ENCODE peak calls at places on chromosomes 3 and 15, in eight cellular contexts. W is fibroblast of lung, Q is breast epithelium, L is GM23248, Y is PC-3, O is body of pancreas, H is astrocyte, D is ovary. B is an unnamed sample. For H3K4me1, the result is how much of the 10 kb centered on the place peaks cover.

GRCh38 chr15:34810455-34811146 is 15.3 kb upstream of the ACTC1 start:
- DNase-seq in W (peak), D (no peak), H (peak), O (no peak), L (peak), Q (no peak), Y (peak), B (no peak)

GRCh38 chr3:8094415-8094814 is 407.2 kb upstream of the LMCD1 start:
- DNase-seq in Y (no peak), W (no peak), D (no peak), L (no peak), O (no peak), Q (no peak), H (no peak), B (no peak)

GRCh38 chr15:92797168-92798052 is 102.7 kb upstream of the CHD2 start:
- DNase-seq in L (peak), W (peak), H (peak), D (no peak), Y (peak), Q (no peak), O (peak), B (no peak)

GRCh38 chr3:171066216-171066615 is 39.7 kb upstream of the SLC2A2 start:
- DNase-seq in O (no peak), Y (no peak), D (no peak), H (peak), Q (no peak), W (no peak), L (no peak), B (no peak)

GRCh38 chr15:77457619-77458265 is 37.1 kb downstream of the HMG20A start:
- DNase-seq in W (peak), O (no peak), Y (peak), Q (no peak), D (no peak), L (peak), H (peak), B (no peak)

GRCh38 chr15:65862682-65863081 is 6.6 kb upstream of the RAB11A start:
- DNase-seq in D (no peak), W (peak), Y (peak), Q (no peak), O (peak), L (peak), H (peak), B (no peak)

GRCh38 chr15:63173116-63173470 is 15.8 kb upstream of the RPS27L start:
- DNase-seq in W (no peak), L (no peak), Y (no peak), Q (no peak), D (no peak), H (no peak), O (no peak), B (no peak)

GRCh38 chr3:150968341-150968740 is 4.2 kb downstream of the CLRN1 start:
- DNase-seq in O (no peak), H (peak), W (no peak), L (no peak), Q (no peak), Y (no peak), D (no peak), B (no peak)

GRCh38 chr15:60673918-60674558 is 195.1 kb upstream of the ICE2 start:
- DNase-seq in W (peak), D (no peak), Y (peak), H (peak), L (peak), Q (peak), O (peak), B (no peak)

GRCh38 chr15:70855764-70856163 is 1.8 kb upstream of the LARP6 start:
- DNase-seq in W (no peak), D (no peak), Y (no peak), L (peak), Q (no peak), H (no peak), O (no peak), B (no peak)

GRCh38 chr3:109608574-109608973 is 271.2 kb upstream of the DPPA4 start:
- DNase-seq in L (no peak), H (no peak), O (no peak), D (no peak), Q (no peak), Y (no peak), W (no peak), B (no peak)

GRCh38 chr3:13022348-13023250 is 50.6 kb downstream of the IQSEC1 start:
- DNase-seq in L (peak), H (peak), Q (peak), W (peak), D (peak), O (peak), Y (peak), B (peak)

GRCh38 chr3:13020159-13020558 is 53.1 kb downstream of the IQSEC1 start:
- DNase-seq in W (no peak), D (no peak), Q (no peak), Y (no peak), L (no peak), H (no peak), O (no peak), B (no peak)

GRCh38 chr3:13019706-13020105 is 53.5 kb downstream of the IQSEC1 start:
- DNase-seq in L (peak), H (no peak), D (no peak), Y (no peak), Q (no peak), O (no peak), W (no peak), B (no peak)

GRCh38 chr3:13021934-13022265 is 51.3 kb downstream of the IQSEC1 start:
- DNase-seq in Y (no peak), W (no peak), Q (no peak), D (no peak), L (no peak), O (no peak), H (no peak), B (no peak)

GRCh38 chr3:13021141-13021933 is 51.9 kb downstream of the IQSEC1 start:
- DNase-seq in L (peak), H (no peak), Q (no peak), Y (no peak), O (peak), W (no peak), D (no peak), B (peak)
- H3K4me3 ChIP-seq in L (no peak), H (peak), Q (peak), Y (no peak), O (no peak), W (no peak), D (no peak), B (peak)

GRCh38 chr3:2356298-2356950 is 257.8 kb downstream of the CNTN4 start:
- DNase-seq in L (no peak), Y (no peak), O (no peak), H (no peak), D (no peak), Q (no peak), W (no peak), B (no peak)

GRCh38 chr3:2354702-2355101 is 256.0 kb downstream of the CNTN4 start:
- DNase-seq in O (no peak), W (peak), L (no peak), Q (no peak), D (no peak), H (peak), Y (peak), B (no peak)

GRCh38 chr3:2352134-2352762 is 253.6 kb downstream of the CNTN4 start:
- DNase-seq in Y (no peak), O (no peak), Q (no peak), W (no peak), L (no peak), H (no peak), D (no peak), B (peak)
- H3K4me1 ChIP-seq in Y (under half), O (under half), Q (under half), W (under half), L (under half), H (under half), D (under half), B (under half)

DNA sequence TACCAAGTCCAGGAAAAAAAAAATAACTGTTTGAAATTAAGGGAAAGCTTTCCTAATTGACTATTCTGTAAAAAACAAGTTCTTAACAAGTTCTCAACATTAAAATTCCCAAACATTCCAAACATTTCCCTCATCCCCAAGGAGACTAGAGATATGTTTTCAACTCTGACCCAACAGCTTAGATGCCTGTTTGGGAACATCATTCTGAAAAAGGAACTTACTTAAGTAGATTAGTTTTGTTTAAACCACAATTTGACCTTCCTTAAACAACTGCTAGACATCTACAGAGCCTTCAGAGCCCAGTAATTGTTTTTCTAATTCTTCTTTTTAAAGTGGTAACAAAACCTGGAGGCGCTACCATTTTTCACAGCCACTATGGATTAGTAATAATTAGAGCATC is 12.8 kb downstream of the UBR1 start:
- DNase-seq in O (no peak), D (no peak), L (peak), W (peak), Q (no peak), Y (no peak), H (peak), B (no peak)
- H3K4me3 ChIP-seq in O (no peak), D (no peak), L (no peak), W (no peak), Q (no peak), Y (no peak), H (no peak), B (no peak)

DNA sequence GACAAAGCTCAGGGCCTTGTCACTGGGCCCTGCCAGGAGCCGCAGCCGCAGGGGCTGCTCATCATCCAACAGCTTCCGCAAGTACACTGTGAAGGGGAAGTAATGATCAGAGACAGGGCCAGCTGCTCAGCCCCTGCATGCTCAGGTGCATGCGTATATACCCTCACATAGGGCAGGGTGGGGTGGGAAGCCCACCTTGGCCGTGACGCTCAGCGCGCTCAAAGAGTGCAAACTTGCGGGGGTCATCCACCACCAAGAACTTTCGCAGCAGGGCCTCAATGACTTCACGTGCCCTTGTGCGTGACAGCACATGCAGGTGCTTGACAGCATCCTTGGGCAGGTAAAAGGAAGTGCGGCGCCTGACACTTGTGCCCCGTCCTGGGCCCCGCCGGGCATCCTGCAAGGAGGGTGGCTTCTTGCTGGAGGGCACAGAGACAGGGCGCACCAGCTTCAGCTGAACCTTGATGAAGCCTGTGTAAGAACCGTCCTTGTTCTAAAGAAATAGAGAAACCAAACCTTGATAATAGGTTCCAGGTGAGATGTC is 3.4 kb upstream of the TUSC2 start:
- DNase-seq in Q (no peak), H (no peak), D (no peak), L (no peak), Y (no peak), O (no peak), W (no peak), B (no peak)
- H3K4me1 ChIP-seq in Q (under half), H (under half), D (under half), L (under half), Y (under half), O (half or more), W (under half), B (half or more)

GRCh38 chr15:89690276-89691218 is at the start of the genes PEX11A and WDR93:
- DNase-seq in O (peak), W (peak), Q (peak), Y (peak), D (peak), L (peak), H (peak), B (peak)

GRCh38 chr15:89693696-89694095 is 3.1 kb downstream of the WDR93 start:
- DNase-seq in O (no peak), L (no peak), Q (no peak), D (no peak), Y (peak), H (no peak), W (no peak), B (no peak)

DNA sequence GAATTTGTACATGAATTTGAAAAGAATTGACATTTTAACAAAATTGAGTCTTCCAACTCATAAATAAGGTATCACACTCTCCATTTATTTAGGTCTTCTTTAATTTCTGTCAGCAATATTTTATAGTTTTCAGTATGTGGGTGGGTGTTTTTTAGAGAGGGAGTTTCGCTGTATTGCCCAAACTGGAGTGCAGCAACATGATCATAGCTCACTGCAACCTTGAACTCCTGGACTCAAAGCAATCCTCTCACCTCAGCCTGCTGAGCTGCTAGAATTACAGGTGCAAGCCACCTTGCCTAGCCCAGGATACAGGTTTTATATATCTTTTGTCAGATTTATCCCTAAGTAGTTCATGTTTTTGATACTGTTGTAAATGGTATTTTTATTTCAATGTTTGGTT is 4.6 kb downstream of the WDR93 start:
- DNase-seq in W (no peak), O (no peak), D (no peak), H (no peak), Q (no peak), L (no peak), Y (no peak), B (no peak)
- H3K4me3 ChIP-seq in W (no peak), O (no peak), D (no peak), H (no peak), Q (no peak), L (no peak), Y (no peak), B (no peak)

DNA sequence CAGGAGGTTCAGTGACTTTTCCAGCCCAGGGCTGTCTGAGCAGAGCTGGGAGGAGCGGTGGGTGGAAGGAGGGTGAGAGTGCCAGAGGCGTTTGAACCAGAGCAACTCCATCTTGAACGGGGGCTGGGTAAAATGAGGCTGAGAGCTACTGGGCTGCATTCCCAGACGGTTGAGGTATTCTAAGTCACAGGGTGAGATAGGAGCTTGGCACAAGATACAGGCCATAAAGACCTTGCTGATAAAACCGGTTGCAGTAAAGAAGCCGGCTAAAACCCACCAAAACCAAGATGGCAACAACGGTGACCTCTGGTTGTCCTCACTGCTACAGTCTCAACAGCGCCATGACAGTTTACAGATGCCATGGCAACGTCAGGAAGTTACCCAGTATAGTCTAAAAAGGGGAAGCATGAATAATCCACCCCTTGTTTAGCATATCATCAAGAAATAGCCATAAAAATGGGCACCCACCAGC is 60.2 kb downstream of the ABTB1 start:
- DNase-seq in Y (no peak), D (no peak), W (no peak), L (no peak), H (peak), O (no peak), Q (no peak), B (peak)
- H3K4me1 ChIP-seq in Y (under half), D (under half), W (under half), L (under half), H (under half), O (under half), Q (under half), B (half or more)

DNA sequence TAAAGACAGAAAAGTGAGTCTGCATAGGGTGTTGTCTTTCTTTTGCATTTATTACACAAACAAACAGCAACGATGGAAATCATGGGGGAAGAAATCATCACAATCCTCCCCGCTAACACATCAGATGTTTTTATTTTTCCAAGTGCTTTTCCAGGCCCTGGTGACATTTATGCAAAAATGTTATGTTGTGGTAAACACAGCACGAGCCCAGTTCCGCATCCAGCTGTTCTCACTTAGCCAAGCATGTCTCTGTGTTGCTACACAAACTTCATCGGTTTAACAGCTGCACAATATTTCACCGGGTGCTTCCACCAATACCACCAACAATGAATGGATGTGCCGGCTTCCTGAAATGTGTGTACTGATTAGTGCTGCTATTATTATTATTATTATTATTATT is 53.7 kb upstream of the ABHD17C start:
- DNase-seq in Y (no peak), O (no peak), D (no peak), H (no peak), W (no peak), L (no peak), Q (no peak), B (no peak)
- H3K4me3 ChIP-seq in Y (no peak), O (no peak), D (no peak), H (no peak), W (no peak), L (no peak), Q (no peak), B (no peak)

GRCh38 chr15:69410290-69410874 is 3.8 kb upstream of the KIF23 start:
- DNase-seq in W (no peak), D (no peak), H (no peak), Q (peak), L (peak), O (no peak), Y (peak), B (no peak)
- H3K4me1 ChIP-seq in W (under half), D (under half), H (under half), Q (under half), L (under half), O (under half), Y (under half), B (under half)